ENCODE peak calls at places on chromosomes 16 and 17, in nine cellular contexts. V, X, Y, F, I, D, Z, C and P are unnamed samples.

GRCh38 chr16:20946015-20946629 is 45.6 kb downstream of the LYRM1 start:
- DNase-seq in V (no peak), X (no peak), Y (no peak), F (no peak), I (no peak), D (no peak), Z (no peak), C (no peak), P (no peak)

GRCh38 chr17:28548417-28549130 is 3.9 kb downstream of the UNC119 start:
- DNase-seq in V (no peak), X (no peak), Y (no peak), F (no peak), I (no peak), D (no peak), Z (no peak), C (no peak), P (no peak)

GRCh38 chr17:76411247-76411646 is 26.8 kb downstream of the SPHK1 start:
- DNase-seq in V (no peak), X (no peak), Y (no peak), F (no peak), I (no peak), D (no peak), Z (no peak), C (no peak), P (no peak)

GRCh38 chr17:3535253-3535995 is 22.2 kb downstream of the TRPV3 start:
- DNase-seq in V (peak), X (peak), Y (peak), F (peak), I (peak), D (peak), Z (no peak), C (no peak), P (peak)

GRCh38 chr16:84009282-84009681 is 33.3 kb downstream of the SLC38A8 start:
- DNase-seq in V (no peak), X (no peak), Y (no peak), F (no peak), I (no peak), D (no peak), Z (no peak), C (no peak), P (no peak)

GRCh38 chr17:49723423-49723822 is 15.7 kb upstream of the SLC35B1 start:
- DNase-seq in V (no peak), X (no peak), Y (no peak), F (no peak), I (no peak), D (no peak), Z (no peak), C (no peak), P (no peak)

GRCh38 chr17:79619636-79620206 is 8.9 kb upstream of the RBFOX3 start:
- DNase-seq in V (no peak), X (peak), Y (no peak), F (no peak), I (no peak), D (no peak), Z (no peak), C (no peak), P (no peak)

GRCh38 chr16:66717776-66718175 is 21.2 kb upstream of the CMTM4 start:
- DNase-seq in V (no peak), X (no peak), Y (no peak), F (no peak), I (peak), D (no peak), Z (no peak), C (no peak), P (no peak)

GRCh38 chr16:5042574-5043171 is 8.9 kb upstream of the NAGPA start:
- DNase-seq in V (no peak), X (no peak), Y (no peak), F (no peak), I (peak), D (no peak), Z (no peak), C (no peak), P (no peak)

GRCh38 chr17:33055171-33055611 is 63.5 kb downstream of the SPACA3 start:
- DNase-seq in V (no peak), X (no peak), Y (no peak), F (no peak), I (no peak), D (no peak), Z (no peak), C (no peak), P (no peak)

GRCh38 chr16:23729503-23730424 is 16.7 kb upstream of the ERN2 start:
- DNase-seq in V (no peak), X (no peak), Y (no peak), F (no peak), I (peak), D (no peak), Z (peak), C (no peak), P (no peak)

GRCh38 chr16:85690469-85691064 is 1.8 kb upstream of the GINS2 start:
- DNase-seq in V (no peak), X (no peak), Y (no peak), F (no peak), I (no peak), D (no peak), Z (no peak), C (peak), P (no peak)

GRCh38 chr16:47777191-47777590 is 316.1 kb downstream of the PHKB start:
- DNase-seq in V (no peak), X (no peak), Y (no peak), F (no peak), I (peak), D (no peak), Z (no peak), C (no peak), P (no peak)

GRCh38 chr16:11138026-11138768 is 117.8 kb downstream of the SOCS1 start:
- DNase-seq in V (peak), X (no peak), Y (no peak), F (no peak), I (no peak), D (no peak), Z (no peak), C (no peak), P (no peak)

GRCh38 chr17:34610506-34610905 is 31.1 kb downstream of the TMEM132E start:
- DNase-seq in V (no peak), X (no peak), Y (no peak), F (no peak), I (no peak), D (no peak), Z (no peak), C (no peak), P (no peak)

GRCh38 chr17:50316016-50316587 is 29.8 kb upstream of the XYLT2 start:
- DNase-seq in V (no peak), X (peak), Y (no peak), F (no peak), I (no peak), D (no peak), Z (no peak), C (no peak), P (no peak)

GRCh38 chr17:50047488-50048126 is 8.3 kb upstream of the ITGA3 start:
- DNase-seq in V (peak), X (no peak), Y (no peak), F (no peak), I (peak), D (no peak), Z (peak), C (no peak), P (no peak)

GRCh38 chr17:19019041-19019941 is 14.7 kb upstream of the FAM83G start:
- DNase-seq in V (no peak), X (no peak), Y (no peak), F (no peak), I (no peak), D (no peak), Z (no peak), C (no peak), P (no peak)

GRCh38 chr17:63382826-63383225 is 63.3 kb downstream of the CYB561 start:
- DNase-seq in V (no peak), X (no peak), Y (no peak), F (no peak), I (peak), D (no peak), Z (no peak), C (no peak), P (no peak)

GRCh38 chr17:45852535-45853297 is 8.0 kb downstream of the SPPL2C start:
- DNase-seq in V (peak), X (peak), Y (peak), F (peak), I (peak), D (peak), Z (peak), C (peak), P (peak)

GRCh38 chr16:87533061-87533460 is 40.2 kb upstream of the ZCCHC14 start:
- DNase-seq in V (no peak), X (no peak), Y (no peak), F (no peak), I (no peak), D (no peak), Z (no peak), C (no peak), P (no peak)

GRCh38 chr16:56670640-56670934 is 973 bp downstream of the MT1H start:
- DNase-seq in V (no peak), X (no peak), Y (no peak), F (no peak), I (no peak), D (no peak), Z (no peak), C (no peak), P (no peak)

GRCh38 chr17:65278050-65278819 is 141.1 kb downstream of the RGS9 start:
- DNase-seq in V (peak), X (peak), Y (peak), F (peak), I (peak), D (no peak), Z (peak), C (peak), P (peak)

GRCh38 chr17:28612936-28613872 is 781 bp downstream of the RSKR start:
- DNase-seq in V (peak), X (peak), Y (peak), F (peak), I (peak), D (peak), Z (peak), C (no peak), P (peak)

GRCh38 chr16:82043680-82044584 is 8.9 kb downstream of the HSD17B2 start:
- DNase-seq in V (no peak), X (no peak), Y (no peak), F (no peak), I (peak), D (no peak), Z (no peak), C (no peak), P (no peak)